ENCODE peak calls at places on chromosomes 12 and 14, in seven cellular contexts. One of them, this sample, is unnamed.

GRCh38 chr12:27319394-27319793 is 13.2 kb upstream of the BMAL2 start:
- DNase-seq in EL: peak
- DNase-seq in stimulated activated CD8-positive, alpha-beta memory T cell treated with anti-CD3 and anti-CD28 coated beads, Interleukin-12 subunit alpha, Interleukin-12 subunit beta, amount 100 ng/mL, for 4 hours: no peak
- DNase-seq in stimulated activated CD4-positive, alpha-beta T cell treated with anti-CD3 and anti-CD28 coated beads, Interleukin-4, amount 100 ng/mL, for 24 hours: no peak
- DNase-seq in AML-193: no peak
- DNase-seq in ovary: no peak
- DNase-seq in NCI-H345: no peak
- DNase-seq in this sample: no peak

GRCh38 chr12:6613776-6614512 is 6.8 kb upstream of the CHD4 start:
- DNase-seq in ovary: peak
- DNase-seq in EL: peak
- DNase-seq in AML-193: peak
- DNase-seq in stimulated activated CD8-positive, alpha-beta memory T cell treated with anti-CD3 and anti-CD28 coated beads, Interleukin-12 subunit alpha, Interleukin-12 subunit beta, amount 100 ng/mL, for 4 hours: no peak
- DNase-seq in NCI-H345: peak
- DNase-seq in stimulated activated CD4-positive, alpha-beta T cell treated with anti-CD3 and anti-CD28 coated beads, Interleukin-4, amount 100 ng/mL, for 24 hours: peak
- DNase-seq in this sample: peak

GRCh38 chr14:103581206-103581605 is 18.4 kb downstream of the COA8 start:
- DNase-seq in AML-193: no peak
- DNase-seq in EL: no peak
- DNase-seq in stimulated activated CD4-positive, alpha-beta T cell treated with anti-CD3 and anti-CD28 coated beads, Interleukin-4, amount 100 ng/mL, for 24 hours: no peak
- DNase-seq in ovary: no peak
- DNase-seq in stimulated activated CD8-positive, alpha-beta memory T cell treated with anti-CD3 and anti-CD28 coated beads, Interleukin-12 subunit alpha, Interleukin-12 subunit beta, amount 100 ng/mL, for 4 hours: no peak
- DNase-seq in NCI-H345: no peak
- DNase-seq in this sample: no peak

GRCh38 chr12:93918262-93918661 is 230.1 kb upstream of the PLXNC1 start:
- DNase-seq in stimulated activated CD4-positive, alpha-beta T cell treated with anti-CD3 and anti-CD28 coated beads, Interleukin-4, amount 100 ng/mL, for 24 hours: no peak
- DNase-seq in ovary: no peak
- DNase-seq in stimulated activated CD8-positive, alpha-beta memory T cell treated with anti-CD3 and anti-CD28 coated beads, Interleukin-12 subunit alpha, Interleukin-12 subunit beta, amount 100 ng/mL, for 4 hours: no peak
- DNase-seq in AML-193: no peak
- DNase-seq in NCI-H345: no peak
- DNase-seq in EL: peak
- DNase-seq in this sample: no peak

GRCh38 chr14:50363734-50364113 is 33.0 kb downstream of the CDKL1 start:
- DNase-seq in AML-193: peak
- DNase-seq in EL: peak
- DNase-seq in stimulated activated CD4-positive, alpha-beta T cell treated with anti-CD3 and anti-CD28 coated beads, Interleukin-4, amount 100 ng/mL, for 24 hours: peak
- DNase-seq in ovary: no peak
- DNase-seq in stimulated activated CD8-positive, alpha-beta memory T cell treated with anti-CD3 and anti-CD28 coated beads, Interleukin-12 subunit alpha, Interleukin-12 subunit beta, amount 100 ng/mL, for 4 hours: no peak
- DNase-seq in NCI-H345: no peak
- DNase-seq in this sample: no peak

GRCh38 chr12:79274571-79275064 is 410.0 kb downstream of the SYT1 start:
- DNase-seq in NCI-H345: no peak
- DNase-seq in stimulated activated CD8-positive, alpha-beta memory T cell treated with anti-CD3 and anti-CD28 coated beads, Interleukin-12 subunit alpha, Interleukin-12 subunit beta, amount 100 ng/mL, for 4 hours: no peak
- DNase-seq in EL: no peak
- DNase-seq in stimulated activated CD4-positive, alpha-beta T cell treated with anti-CD3 and anti-CD28 coated beads, Interleukin-4, amount 100 ng/mL, for 24 hours: no peak
- DNase-seq in ovary: no peak
- DNase-seq in AML-193: no peak
- DNase-seq in this sample: no peak

GRCh38 chr12:46556105-46556559 is 183.6 kb upstream of the SLC38A2 start:
- DNase-seq in AML-193: no peak
- DNase-seq in NCI-H345: no peak
- DNase-seq in stimulated activated CD8-positive, alpha-beta memory T cell treated with anti-CD3 and anti-CD28 coated beads, Interleukin-12 subunit alpha, Interleukin-12 subunit beta, amount 100 ng/mL, for 4 hours: no peak
- DNase-seq in EL: peak
- DNase-seq in stimulated activated CD4-positive, alpha-beta T cell treated with anti-CD3 and anti-CD28 coated beads, Interleukin-4, amount 100 ng/mL, for 24 hours: no peak
- DNase-seq in ovary: no peak
- DNase-seq in this sample: no peak

GRCh38 chr12:43571885-43572284 is 19.9 kb upstream of the ADAMTS20 start:
- DNase-seq in NCI-H345: no peak
- DNase-seq in EL: no peak
- DNase-seq in stimulated activated CD8-positive, alpha-beta memory T cell treated with anti-CD3 and anti-CD28 coated beads, Interleukin-12 subunit alpha, Interleukin-12 subunit beta, amount 100 ng/mL, for 4 hours: no peak
- DNase-seq in stimulated activated CD4-positive, alpha-beta T cell treated with anti-CD3 and anti-CD28 coated beads, Interleukin-4, amount 100 ng/mL, for 24 hours: no peak
- DNase-seq in AML-193: no peak
- DNase-seq in ovary: no peak
- DNase-seq in this sample: no peak

GRCh38 chr14:22471545-22472121 is 117.4 kb downstream of the DAD1 start:
- DNase-seq in AML-193: peak
- DNase-seq in ovary: peak
- DNase-seq in NCI-H345: no peak
- DNase-seq in EL: peak
- DNase-seq in stimulated activated CD8-positive, alpha-beta memory T cell treated with anti-CD3 and anti-CD28 coated beads, Interleukin-12 subunit alpha, Interleukin-12 subunit beta, amount 100 ng/mL, for 4 hours: no peak
- DNase-seq in stimulated activated CD4-positive, alpha-beta T cell treated with anti-CD3 and anti-CD28 coated beads, Interleukin-4, amount 100 ng/mL, for 24 hours: no peak
- DNase-seq in this sample: peak

GRCh38 chr12:11650697-11651281 is 1.3 kb downstream of the ETV6 start:
- DNase-seq in ovary: no peak
- DNase-seq in EL: peak
- DNase-seq in stimulated activated CD8-positive, alpha-beta memory T cell treated with anti-CD3 and anti-CD28 coated beads, Interleukin-12 subunit alpha, Interleukin-12 subunit beta, amount 100 ng/mL, for 4 hours: no peak
- DNase-seq in AML-193: peak
- DNase-seq in stimulated activated CD4-positive, alpha-beta T cell treated with anti-CD3 and anti-CD28 coated beads, Interleukin-4, amount 100 ng/mL, for 24 hours: peak
- DNase-seq in NCI-H345: peak
- DNase-seq in this sample: no peak

GRCh38 chr12:50087995-50088394 is 2.9 kb downstream of the SMARCD1 start:
- DNase-seq in ovary: no peak
- DNase-seq in stimulated activated CD8-positive, alpha-beta memory T cell treated with anti-CD3 and anti-CD28 coated beads, Interleukin-12 subunit alpha, Interleukin-12 subunit beta, amount 100 ng/mL, for 4 hours: no peak
- DNase-seq in NCI-H345: no peak
- DNase-seq in stimulated activated CD4-positive, alpha-beta T cell treated with anti-CD3 and anti-CD28 coated beads, Interleukin-4, amount 100 ng/mL, for 24 hours: no peak
- DNase-seq in AML-193: no peak
- DNase-seq in EL: peak
- DNase-seq in this sample: no peak

GRCh38 chr14:100221419-100222218 is 17.3 kb upstream of the YY1 start:
- DNase-seq in stimulated activated CD8-positive, alpha-beta memory T cell treated with anti-CD3 and anti-CD28 coated beads, Interleukin-12 subunit alpha, Interleukin-12 subunit beta, amount 100 ng/mL, for 4 hours: peak
- DNase-seq in EL: peak
- DNase-seq in AML-193: peak
- DNase-seq in ovary: no peak
- DNase-seq in NCI-H345: peak
- DNase-seq in stimulated activated CD4-positive, alpha-beta T cell treated with anti-CD3 and anti-CD28 coated beads, Interleukin-4, amount 100 ng/mL, for 24 hours: peak
- DNase-seq in this sample: peak